ENCODE peak calls at places on chromosomes 7 and 10, in five cellular contexts. One of them, this sample, is unnamed.

GRCh38 chr7:152335900-152336571 is 99.8 kb downstream of the KMT2C start:
- DNase-seq in gastrocnemius medialis: no peak
- DNase-seq in upper lobe of left lung: no peak
- DNase-seq in uterus: no peak
- DNase-seq in ovary: no peak
- DNase-seq in this sample: no peak

GRCh38 chr10:126458453-126458852 is 70.2 kb upstream of the ADAM12 start:
- DNase-seq in upper lobe of left lung: no peak
- DNase-seq in ovary: no peak
- DNase-seq in gastrocnemius medialis: no peak
- DNase-seq in uterus: no peak
- DNase-seq in this sample: no peak

GRCh38 chr10:27746364-27747095 is 911 bp upstream of the MKX start:
- DNase-seq in upper lobe of left lung: peak; percentile 15
- DNase-seq in ovary: no peak
- DNase-seq in uterus: no peak
- DNase-seq in gastrocnemius medialis: no peak
- DNase-seq in this sample: no peak

GRCh38 chr10:124742418-124743187 is 1.6 kb downstream of the FAM53B start:
- DNase-seq in gastrocnemius medialis: peak; percentile 83
- DNase-seq in upper lobe of left lung: peak; percentile 85
- DNase-seq in ovary: no peak
- DNase-seq in uterus: peak; percentile 29
- DNase-seq in this sample: no peak

GRCh38 chr7:96667026-96667425 is 42.6 kb downstream of the SEM1 start:
- DNase-seq in ovary: no peak
- DNase-seq in uterus: no peak
- DNase-seq in gastrocnemius medialis: no peak
- DNase-seq in upper lobe of left lung: no peak
- DNase-seq in this sample: no peak

GRCh38 chr7:3333861-3334260 is 32.8 kb downstream of the SDK1 start:
- DNase-seq in gastrocnemius medialis: no peak
- DNase-seq in uterus: no peak
- DNase-seq in ovary: no peak
- DNase-seq in upper lobe of left lung: no peak
- DNase-seq in this sample: no peak

GRCh38 chr10:132446195-132446581 is 49.2 kb downstream of the PWWP2B start:
- DNase-seq in uterus: no peak
- DNase-seq in upper lobe of left lung: peak; percentile 81
- DNase-seq in ovary: no peak
- DNase-seq in gastrocnemius medialis: no peak
- DNase-seq in this sample: no peak

GRCh38 chr7:151740180-151740845 is 136.6 kb downstream of the PRKAG2 start:
- DNase-seq in gastrocnemius medialis: no peak
- DNase-seq in ovary: no peak
- DNase-seq in uterus: no peak
- DNase-seq in upper lobe of left lung: no peak
- DNase-seq in this sample: no peak

GRCh38 chr10:133567609-133568286 is 2.4 kb upstream of the SYCE1 start:
- DNase-seq in ovary: no peak
- DNase-seq in uterus: no peak
- DNase-seq in upper lobe of left lung: peak; percentile 73
- DNase-seq in gastrocnemius medialis: no peak
- DNase-seq in this sample: peak; percentile 84

GRCh38 chr10:132114953-132115520 is 49.3 kb downstream of the JAKMIP3 start:
- DNase-seq in uterus: no peak
- DNase-seq in ovary: peak; percentile 10
- DNase-seq in upper lobe of left lung: no peak
- DNase-seq in gastrocnemius medialis: no peak
- DNase-seq in this sample: peak; percentile 62

GRCh38 chr10:62231371-62231770 is 37.3 kb downstream of the RTKN2 start:
- DNase-seq in ovary: no peak
- DNase-seq in uterus: no peak
- DNase-seq in gastrocnemius medialis: no peak
- DNase-seq in upper lobe of left lung: no peak
- DNase-seq in this sample: no peak

GRCh38 chr7:87001214-87001613 is 58.2 kb downstream of the ELAPOR2 start:
- DNase-seq in uterus: no peak
- DNase-seq in gastrocnemius medialis: no peak
- DNase-seq in ovary: no peak
- DNase-seq in upper lobe of left lung: no peak
- DNase-seq in this sample: no peak

GRCh38 chr7:297611-298374 is 7.8 kb downstream of the FOXL3 start:
- DNase-seq in upper lobe of left lung: no peak
- DNase-seq in uterus: no peak
- DNase-seq in ovary: peak; percentile 5
- DNase-seq in gastrocnemius medialis: no peak
- DNase-seq in this sample: peak; percentile 52

GRCh38 chr10:30059209-30060107 is at the start of gene JCAD:
- DNase-seq in gastrocnemius medialis: peak; percentile 60
- DNase-seq in uterus: peak; percentile 84
- DNase-seq in ovary: peak; percentile 85
- DNase-seq in upper lobe of left lung: peak; percentile 97
- DNase-seq in this sample: peak; percentile 59
- TF ChIP-seq POLR2A in gastrocnemius medialis: peak; percentile 50
- TF ChIP-seq POLR2A in uterus: peak; percentile 82
- TF ChIP-seq POLR2A in ovary: no peak
- TF ChIP-seq POLR2A in upper lobe of left lung: peak; percentile 42
- TF ChIP-seq POLR2A in this sample: no peak

GRCh38 chr10:113059001-113059780 is 109.1 kb downstream of the TCF7L2 start:
- DNase-seq in ovary: peak; percentile 59
- DNase-seq in upper lobe of left lung: no peak
- DNase-seq in gastrocnemius medialis: no peak
- DNase-seq in uterus: peak; percentile 55
- DNase-seq in this sample: peak; percentile 88
- H3K4me3 ChIP-seq in ovary: peak overlapping the region; percentile 6
- H3K4me3 ChIP-seq in upper lobe of left lung: peak overlapping the region; percentile 23
- H3K4me3 ChIP-seq in gastrocnemius medialis: peak overlapping the region; percentile 11
- H3K4me3 ChIP-seq in uterus: peak overlapping the region; percentile 20
- H3K4me3 ChIP-seq in this sample: no peak overlapping the region

GRCh38 chr7:103074519-103075336 is at the start of the genes ARMC10 and FBXL13:
- DNase-seq in uterus: peak; percentile 94
- DNase-seq in ovary: peak; percentile 96
- DNase-seq in upper lobe of left lung: peak; percentile 99
- DNase-seq in gastrocnemius medialis: peak; percentile 88
- DNase-seq in this sample: peak; percentile 90
- TF ChIP-seq POLR2A in uterus: peak; percentile 64
- TF ChIP-seq POLR2A in ovary: peak; percentile 41
- TF ChIP-seq POLR2A in upper lobe of left lung: peak; percentile 60
- TF ChIP-seq POLR2A in gastrocnemius medialis: peak; percentile 71
- TF ChIP-seq POLR2A in this sample: no peak

GRCh38 chr10:77638766-77639101 is 1.1 kb upstream of the KCNMA1 start:
- DNase-seq in uterus: no peak
- DNase-seq in upper lobe of left lung: no peak
- DNase-seq in gastrocnemius medialis: no peak
- DNase-seq in ovary: no peak
- DNase-seq in this sample: no peak
- H3K4me3 ChIP-seq in uterus: peak overlapping the region; percentile 55
- H3K4me3 ChIP-seq in upper lobe of left lung: peak overlapping the region; percentile 50
- H3K4me3 ChIP-seq in gastrocnemius medialis: peak overlapping the region; percentile 75
- H3K4me3 ChIP-seq in ovary: peak overlapping the region; percentile 54
- H3K4me3 ChIP-seq in this sample: no peak overlapping the region

GRCh38 chr7:155119801-155120382 is 49.8 kb downstream of the HTR5A start:
- DNase-seq in gastrocnemius medialis: no peak
- DNase-seq in ovary: no peak
- DNase-seq in upper lobe of left lung: no peak
- DNase-seq in uterus: no peak
- DNase-seq in this sample: no peak

GRCh38 chr7:155120460-155120859 is 50.3 kb downstream of the HTR5A start:
- DNase-seq in uterus: no peak
- DNase-seq in upper lobe of left lung: no peak
- DNase-seq in gastrocnemius medialis: no peak
- DNase-seq in ovary: no peak
- DNase-seq in this sample: no peak

GRCh38 chr7:155115288-155115687 is 45.2 kb downstream of the HTR5A start:
- DNase-seq in gastrocnemius medialis: no peak
- DNase-seq in upper lobe of left lung: peak; percentile 57
- DNase-seq in uterus: no peak
- DNase-seq in ovary: no peak
- DNase-seq in this sample: no peak
- TF ChIP-seq POLR2A in gastrocnemius medialis: no peak
- TF ChIP-seq POLR2A in upper lobe of left lung: no peak
- TF ChIP-seq POLR2A in uterus: no peak
- TF ChIP-seq POLR2A in ovary: no peak
- TF ChIP-seq POLR2A in this sample: no peak

DNA sequence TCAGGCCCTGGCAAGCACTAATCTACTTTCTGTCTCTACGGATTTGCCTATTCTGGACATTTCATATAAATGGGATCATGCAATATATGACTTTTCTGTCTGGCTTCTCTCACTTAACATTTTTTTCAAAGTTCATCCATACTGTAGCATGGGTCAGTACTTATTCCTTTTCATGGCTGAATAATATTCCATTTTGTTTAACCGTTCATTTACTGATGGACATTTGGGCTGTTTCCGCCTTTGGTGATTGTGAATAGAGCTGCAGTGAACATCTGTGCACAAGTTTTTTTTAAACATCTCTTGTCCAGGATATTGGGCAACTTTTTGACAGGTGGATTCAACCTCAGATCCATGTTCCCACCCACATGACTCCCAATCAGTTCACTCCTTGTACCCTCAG is 31.0 kb downstream of the AIFM2 start:
- DNase-seq in ovary: no peak
- DNase-seq in upper lobe of left lung: no peak
- DNase-seq in gastrocnemius medialis: no peak
- DNase-seq in uterus: no peak
- DNase-seq in this sample: no peak
- H3K4me3 ChIP-seq in ovary: no peak overlapping the region
- H3K4me3 ChIP-seq in upper lobe of left lung: no peak overlapping the region
- H3K4me3 ChIP-seq in gastrocnemius medialis: no peak overlapping the region
- H3K4me3 ChIP-seq in uterus: no peak overlapping the region
- H3K4me3 ChIP-seq in this sample: no peak overlapping the region

GRCh38 chr7:130914589-130915294 is 180.7 kb upstream of the KLF14 start:
- DNase-seq in uterus: no peak
- DNase-seq in gastrocnemius medialis: no peak
- DNase-seq in ovary: no peak
- DNase-seq in upper lobe of left lung: no peak
- DNase-seq in this sample: no peak

GRCh38 chr7:130912086-130912909 is 178.3 kb upstream of the KLF14 start:
- DNase-seq in upper lobe of left lung: no peak
- DNase-seq in gastrocnemius medialis: no peak
- DNase-seq in uterus: no peak
- DNase-seq in ovary: no peak
- DNase-seq in this sample: no peak

GRCh38 chr7:130910949-130911944 is 177.2 kb upstream of the KLF14 start:
- DNase-seq in gastrocnemius medialis: no peak
- DNase-seq in ovary: no peak
- DNase-seq in uterus: no peak
- DNase-seq in upper lobe of left lung: no peak
- DNase-seq in this sample: no peak

GRCh38 chr7:130913721-130914588 is 179.9 kb upstream of the KLF14 start:
- DNase-seq in uterus: no peak
- DNase-seq in ovary: no peak
- DNase-seq in upper lobe of left lung: no peak
- DNase-seq in gastrocnemius medialis: no peak
- DNase-seq in this sample: no peak

DNA sequence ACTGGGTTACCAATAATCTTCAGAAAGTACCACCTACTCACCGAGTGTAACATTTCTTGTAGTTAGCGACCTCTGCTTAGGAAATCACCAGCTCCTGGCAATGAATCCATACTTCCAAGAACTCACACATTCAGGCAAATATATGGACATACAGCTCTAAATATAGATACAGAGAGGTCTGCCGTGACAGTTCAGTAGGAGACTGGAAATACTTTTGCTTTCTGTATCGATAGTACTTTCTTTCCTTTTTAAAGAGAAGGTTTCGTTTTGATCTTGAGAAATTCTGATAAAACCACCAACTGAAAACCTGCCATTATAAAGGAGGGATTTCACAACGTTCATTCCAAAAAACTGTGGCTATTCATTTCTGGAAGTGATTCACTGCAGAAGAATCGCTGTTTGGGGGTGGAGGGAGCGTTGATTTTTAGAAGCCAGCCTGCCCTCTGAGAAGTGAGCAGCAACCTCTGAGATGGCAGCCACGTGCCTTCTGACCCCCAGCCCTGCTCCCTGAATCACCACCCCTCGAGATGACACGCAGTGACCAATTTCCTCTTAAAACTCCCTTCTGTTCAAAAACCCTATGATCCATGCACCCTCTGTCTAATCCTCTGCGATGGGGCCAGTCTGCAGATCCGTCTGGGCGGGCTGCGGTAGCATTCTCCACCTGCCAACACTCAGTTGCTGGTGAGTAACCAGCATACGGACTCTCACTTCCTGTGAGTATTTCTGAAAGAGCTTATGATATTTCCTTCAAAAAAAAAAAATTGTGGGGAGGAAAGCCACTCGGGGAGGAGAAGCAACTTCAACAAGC is 179.1 kb upstream of the KLF14 start:
- DNase-seq in ovary: peak; percentile 67
- DNase-seq in gastrocnemius medialis: peak; percentile 61
- DNase-seq in upper lobe of left lung: no peak
- DNase-seq in uterus: peak; percentile 67
- DNase-seq in this sample: peak; percentile 67
- TF ChIP-seq POLR2A in ovary: no peak
- TF ChIP-seq POLR2A in gastrocnemius medialis: peak; percentile 53
- TF ChIP-seq POLR2A in upper lobe of left lung: peak; percentile 44
- TF ChIP-seq POLR2A in uterus: peak; percentile 33
- TF ChIP-seq POLR2A in this sample: no peak

GRCh38 chr10:127774771-127775559 is 38.0 kb downstream of the FOXI2 start:
- DNase-seq in uterus: no peak
- DNase-seq in upper lobe of left lung: no peak
- DNase-seq in gastrocnemius medialis: no peak
- DNase-seq in ovary: no peak
- DNase-seq in this sample: no peak
- H3K4me3 ChIP-seq in uterus: no peak overlapping the region
- H3K4me3 ChIP-seq in upper lobe of left lung: no peak overlapping the region
- H3K4me3 ChIP-seq in gastrocnemius medialis: no peak overlapping the region
- H3K4me3 ChIP-seq in ovary: no peak overlapping the region
- H3K4me3 ChIP-seq in this sample: no peak overlapping the region

This sample was measured in lower leg skin.